ENCODE peak calls at places on chromosomes 5 and 9, in four cellular contexts. M, C, B and N are unnamed samples.

GRCh38 chr5:172508471-172509404 is 54.4 kb upstream of the SH3PXD2B start:
- DNase-seq in M (peak; percentile 16), C (no peak), B (no peak), N (no peak)

GRCh38 chr5:123287881-123288280 is 135.3 kb downstream of the CEP120 start:
- DNase-seq in M (no peak), C (no peak), B (no peak), N (no peak)

GRCh38 chr5:71778678-71779276 is 59.7 kb downstream of the CARTPT start:
- DNase-seq in M (no peak), C (peak; percentile 28), B (peak; percentile 6), N (peak; percentile 54)

GRCh38 chr5:65811895-65812294 is 89.9 kb downstream of the NLN start:
- DNase-seq in M (no peak), C (peak; percentile 64), B (no peak), N (no peak)

GRCh38 chr5:179796877-179797608 is 3.3 kb downstream of the LTC4S start:
- DNase-seq in M (no peak), C (no peak), B (no peak), N (no peak)

GRCh38 chr9:91060520-91061343 is 259.1 kb downstream of the SYK start:
- DNase-seq in M (peak; percentile 33), C (peak; percentile 71), B (peak; percentile 55), N (peak; percentile 76)

GRCh38 chr5:32090755-32091128 is 83.4 kb downstream of the GOLPH3 start:
- DNase-seq in M (peak; percentile 52), C (no peak), B (no peak), N (no peak)

GRCh38 chr9:136512651-136513066 is 29.8 kb upstream of the SEC16A start:
- DNase-seq in M (no peak), C (no peak), B (no peak), N (no peak)

GRCh38 chr5:80915716-80916115 is 44.4 kb upstream of the RASGRF2 start:
- DNase-seq in M (no peak), C (no peak), B (no peak), N (no peak)

GRCh38 chr5:134113572-134113907 is 941 bp upstream of the TCF7 start:
- DNase-seq in M (no peak), C (no peak), B (no peak), N (no peak)

GRCh38 chr5:83925321-83925877 is 204.7 kb upstream of the HAPLN1 start:
- DNase-seq in M (no peak), C (no peak), B (no peak), N (no peak)

GRCh38 chr5:169065400-169065799 is 235.5 kb downstream of the SLIT3 start:
- DNase-seq in M (no peak), C (no peak), B (no peak), N (no peak)

GRCh38 chr5:144972317-144972716 is 801.6 kb downstream of the KCTD16 start:
- DNase-seq in M (no peak), C (peak; percentile 18), B (no peak), N (no peak)

GRCh38 chr5:35247645-35248034 is 17.4 kb upstream of the PRLR start:
- DNase-seq in M (no peak), C (no peak), B (no peak), N (no peak)

GRCh38 chr5:100270323-100270771 is 264.8 kb upstream of the FAM174A start:
- DNase-seq in M (no peak), C (no peak), B (peak; percentile 1), N (no peak)

GRCh38 chr9:115978739-115979138 is 174.9 kb upstream of the PAPPA start:
- DNase-seq in M (no peak), C (no peak), B (no peak), N (no peak)

GRCh38 chr5:159022178-159022556 is 77.5 kb downstream of the EBF1 start:
- DNase-seq in M (peak; percentile 59), C (peak; percentile 26), B (no peak), N (no peak)